ENCODE peak calls at places on chromosomes 4 and X, in ten cellular contexts. B is left lung, E is endothelial cell, Z is GM10248, F is fibroblast of pulmonary artery, A is WTC11, S is GM12865, U is tibial nerve, N is fibroblast of mammary gland, I is tibial artery. R is an unnamed sample.

GRCh38 chrX:1442724-1443367 is 9.9 kb downstream of the ASMTL start:
- DNase-seq in B (peak), E (no peak), Z (no peak), F (no peak), A (peak), S (no peak), U (no peak), N (no peak), I (peak), R (no peak)

GRCh38 chr4:143085644-143086043 is 99.1 kb upstream of the USP38 start:
- DNase-seq in B (no peak), E (no peak), Z (no peak), F (no peak), A (no peak), S (no peak), U (no peak), N (no peak), I (no peak), R (no peak)

GRCh38 chr4:175062183-175062592 is 144.0 kb downstream of the ADAM29 start:
- DNase-seq in B (peak), E (no peak), Z (no peak), F (no peak), A (no peak), S (no peak), U (no peak), N (no peak), I (no peak), R (no peak)

GRCh38 chr4:7985891-7986441 is 46.3 kb upstream of the AFAP1 start:
- DNase-seq in B (no peak), E (peak), Z (no peak), F (peak), A (no peak), S (no peak), U (no peak), N (peak), I (no peak), R (no peak)

GRCh38 chr4:26287748-26288147 is 33.1 kb upstream of the RBPJ start:
- DNase-seq in B (no peak), E (no peak), Z (no peak), F (no peak), A (no peak), S (peak), U (no peak), N (no peak), I (no peak), R (no peak)

GRCh38 chrX:30308263-30309138 is 689 bp downstream of the NR0B1 start:
- DNase-seq in B (peak), E (peak), Z (peak), F (peak), A (peak), S (peak), U (no peak), N (peak), I (no peak), R (no peak)

GRCh38 chr4:34158883-34159282 is 2085.4 kb downstream of the ARAP2 start:
- DNase-seq in B (no peak), E (no peak), Z (no peak), F (no peak), A (no peak), S (no peak), U (no peak), N (peak), I (no peak), R (no peak)

GRCh38 chr4:72571337-72571736 is 2.3 kb upstream of the ADAMTS3 start:
- DNase-seq in B (no peak), E (no peak), Z (no peak), F (no peak), A (no peak), S (no peak), U (no peak), N (no peak), I (no peak), R (no peak)

DNA sequence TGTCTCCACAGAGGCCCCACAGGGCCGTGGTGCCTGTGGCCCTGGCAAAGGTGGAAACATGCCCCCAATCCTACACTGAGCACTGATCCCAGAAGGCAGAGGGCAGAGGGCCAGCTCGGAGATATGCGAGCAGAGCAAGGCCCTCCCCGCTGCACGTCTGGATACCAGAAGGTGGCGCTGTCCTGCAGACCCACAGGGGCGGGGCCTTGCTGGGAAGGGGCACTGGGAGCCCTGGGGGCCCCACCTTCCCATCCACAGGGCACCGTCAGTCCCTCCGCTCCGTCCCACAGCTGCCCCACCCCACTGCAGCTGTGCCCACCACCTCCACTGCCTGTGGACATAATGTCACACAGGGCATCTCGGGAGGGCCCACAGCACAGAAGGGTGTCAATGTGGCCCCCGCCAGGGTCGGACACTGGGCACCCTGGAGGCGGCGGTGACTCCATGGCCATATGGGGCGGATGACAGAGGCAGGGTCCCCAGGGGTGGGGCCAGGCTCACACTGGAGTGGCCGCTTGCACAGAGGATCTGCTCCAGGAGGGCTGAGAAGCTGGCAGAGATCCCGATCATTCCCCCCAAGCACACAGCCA is 4.9 kb downstream of the SLC49A3 start:
- DNase-seq in B (peak), E (peak), Z (peak), F (peak), A (peak), S (peak), U (peak), N (peak), I (no peak), R (peak)
- TF ChIP-seq CTCF in B (peak), E (peak), Z (peak), F (peak), A (peak), S (peak), U (peak), N (peak), I (peak), R (peak)

GRCh38 chr4:166501941-166502382 is 628.9 kb downstream of the TLL1 start:
- DNase-seq in B (no peak), E (peak), Z (peak), F (peak), A (peak), S (peak), U (no peak), N (peak), I (no peak), R (peak)
- TF ChIP-seq CTCF in B (no peak), E (no peak), Z (peak), F (peak), A (peak), S (peak), U (no peak), N (peak), I (peak), R (no peak)

DNA sequence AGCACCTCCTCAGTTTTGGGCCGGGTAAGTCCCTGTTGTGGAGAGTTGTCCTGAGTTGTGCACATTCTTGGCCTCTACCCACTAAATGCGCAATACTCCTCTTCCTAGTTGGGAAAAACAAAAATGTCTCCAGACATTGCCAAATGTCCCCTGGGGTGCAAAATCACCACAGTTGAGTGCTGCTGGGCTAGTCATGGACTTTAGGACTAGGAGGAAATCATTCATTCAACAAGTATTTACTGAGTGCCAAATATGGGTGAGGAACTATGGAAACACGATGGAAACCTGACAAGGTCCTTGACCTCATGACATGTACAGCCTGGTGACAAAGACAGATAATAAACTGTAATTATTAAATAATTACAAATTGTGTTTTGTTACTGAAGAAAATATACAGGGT is 71.6 kb downstream of the STX18 start:
- DNase-seq in B (no peak), E (no peak), Z (no peak), F (peak), A (no peak), S (no peak), U (no peak), N (peak), I (no peak), R (no peak)
- TF ChIP-seq CTCF in B (no peak), E (no peak), Z (no peak), F (no peak), A (no peak), S (no peak), U (no peak), N (no peak), I (no peak), R (no peak)

GRCh38 chr4:110970642-110971041 is 347.8 kb upstream of the PITX2 start:
- DNase-seq in B (no peak), E (peak), Z (peak), F (peak), A (peak), S (peak), U (no peak), N (peak), I (no peak), R (peak)
- TF ChIP-seq CTCF in B (no peak), E (peak), Z (peak), F (peak), A (peak), S (peak), U (no peak), N (peak), I (no peak), R (no peak)

DNA sequence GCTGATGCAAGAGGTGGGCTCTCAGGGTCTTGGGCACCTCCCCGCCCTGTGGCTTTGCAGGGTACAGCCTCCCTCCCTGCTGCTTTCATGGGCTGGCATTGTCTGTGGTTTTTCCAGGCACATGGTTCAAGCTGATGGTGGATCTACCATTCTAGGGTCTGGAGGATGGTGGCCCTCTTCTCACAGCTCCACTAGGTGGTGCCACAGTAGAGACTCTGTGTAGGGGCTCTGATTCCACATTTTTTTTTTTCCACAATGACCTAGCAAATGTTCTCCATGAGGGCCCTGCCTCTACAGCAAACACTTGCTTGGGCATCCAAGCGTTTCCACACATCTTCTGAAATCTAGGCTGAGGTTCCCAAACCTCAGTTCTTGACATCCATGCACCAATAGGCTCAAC is 657.9 kb upstream of the CT83 start:
- DNase-seq in B (no peak), E (no peak), Z (no peak), F (no peak), A (peak), S (no peak), U (no peak), N (no peak), I (no peak), R (no peak)
- TF ChIP-seq CTCF in B (no peak), E (no peak), Z (no peak), F (no peak), A (no peak), S (no peak), U (no peak), N (no peak), I (no peak), R (no peak)

GRCh38 chrX:38768079-38768478 is 33.2 kb upstream of the MID1IP1 start:
- DNase-seq in B (no peak), E (no peak), Z (peak), F (peak), A (no peak), S (peak), U (no peak), N (peak), I (no peak), R (no peak)
- TF ChIP-seq CTCF in B (no peak), E (no peak), Z (peak), F (peak), A (no peak), S (peak), U (peak), N (peak), I (peak), R (peak)

GRCh38 chr4:11954093-11954492 is 525.4 kb upstream of the HS3ST1 start:
- DNase-seq in B (no peak), E (peak), Z (no peak), F (peak), A (no peak), S (no peak), U (no peak), N (peak), I (no peak), R (no peak)
- TF ChIP-seq CTCF in B (peak), E (peak), Z (no peak), F (peak), A (no peak), S (no peak), U (peak), N (peak), I (no peak), R (no peak)